ENCODE peak calls at places on chromosomes 5 and 9, in ten cellular contexts. D is stimulated activated naive CD8-positive, alpha-beta T cell treated with anti-CD3 and anti-CD28 coated beads, Interleukin-15, Interleukin-2, amounts not matched to agents 100 U/mL and 50 U/mL, for 24 hours; I is activated T-helper 1 cell treated with anti-CD3 and anti-CD28 coated beads, Interleukin-12 subunit alpha, Interleukin-12 subunit beta, Interleukin-2, Interleukin-4 antibody, amounts not matched to agents 30 ng/mL and 10 ng/mL and 1 ng/mL, durations not matched to agents 14 hours and 24 hours and 36 hours; W is ovary; Q is stomach; G is left ventricle myocardium inferior; T is stimulated activated CD4-positive, alpha-beta T cell treated with anti-CD3 and anti-CD28 coated beads, Interleukin-2, amount 100 ng/mL, for 24 hours; P is IMR-90; U is T-helper 17 cell; M is HT1080. O is an unnamed sample.

GRCh38 chr5:68714810-68715209 is 379.0 kb upstream of the SLC30A5 start:
- DNase-seq in D (no peak), I (no peak), W (no peak), Q (no peak), G (no peak), T (no peak), P (no peak), U (no peak), M (no peak), O (no peak)

GRCh38 chr5:105903069-105903468 is 1767.7 kb downstream of the EFNA5 start:
- DNase-seq in D (no peak), I (no peak), W (no peak), Q (no peak), G (no peak), T (no peak), P (peak; percentile 35), U (no peak), M (no peak), O (no peak)

GRCh38 chr5:137051165-137051564 is 448.0 kb downstream of the SPOCK1 start:
- DNase-seq in D (no peak), I (no peak), W (no peak), Q (no peak), G (no peak), T (no peak), P (peak; percentile 11), U (no peak), M (no peak), O (no peak)

GRCh38 chr5:10704949-10705621 is 55.9 kb downstream of the DAP start:
- DNase-seq in D (peak; percentile 25), I (no peak), W (no peak), Q (no peak), G (no peak), T (no peak), P (peak; percentile 86), U (no peak), M (peak; percentile 95), O (peak; percentile 40)

GRCh38 chr5:74367931-74368330 is 272.6 kb downstream of the ENC1 start:
- DNase-seq in D (no peak), I (no peak), W (no peak), Q (no peak), G (peak; percentile 31), T (no peak), P (no peak), U (no peak), M (no peak), O (no peak)

GRCh38 chr9:127778280-127779135 is at the start of gene SH2D3C:
- DNase-seq in D (peak; percentile 73), I (peak; percentile 51), W (no peak), Q (no peak), G (peak; percentile 67), T (peak; percentile 59), P (no peak), U (no peak), M (no peak), O (peak; percentile 69)

GRCh38 chr5:32960340-32961065 is 249.4 kb downstream of the NPR3 start:
- DNase-seq in D (no peak), I (no peak), W (no peak), Q (no peak), G (no peak), T (no peak), P (peak; percentile 24), U (no peak), M (no peak), O (no peak)

GRCh38 chr9:128065907-128066712 is 1.0 kb downstream of the NAIF1 start:
- DNase-seq in D (no peak), I (no peak), W (peak; percentile 60), Q (no peak), G (no peak), T (no peak), P (no peak), U (no peak), M (no peak), O (no peak)

GRCh38 chr9:136485651-136486050 is 2.8 kb upstream of the SEC16A start:
- DNase-seq in D (no peak), I (no peak), W (no peak), Q (peak; percentile 52), G (no peak), T (no peak), P (no peak), U (no peak), M (no peak), O (no peak)

GRCh38 chr5:74848553-74849025 is 17.6 kb downstream of the FAM169A start:
- DNase-seq in D (no peak), I (no peak), W (no peak), Q (no peak), G (no peak), T (no peak), P (no peak), U (no peak), M (no peak), O (no peak)

GRCh38 chr5:34991486-34992238 is 56.1 kb downstream of the AGXT2 start:
- DNase-seq in D (no peak), I (no peak), W (no peak), Q (no peak), G (no peak), T (no peak), P (peak; percentile 61), U (no peak), M (no peak), O (no peak)